ENCODE peak calls at places on chromosomes 2 and 18, in seven cellular contexts. C is AG04450, N is adrenal gland, R is A549, H is testis, Q is hepatocyte, W is upper lobe of left lung. J is an unnamed sample.

GRCh38 chr2:171706152-171706803 is 19.0 kb downstream of the DYNC1I2 start:
- DNase-seq in C (no peak), N (no peak), R (peak), H (no peak), Q (peak), W (no peak), J (no peak)

GRCh38 chr2:27980242-27980641 is 89.7 kb downstream of the BABAM2 start:
- DNase-seq in C (no peak), N (no peak), R (no peak), H (no peak), Q (no peak), W (no peak), J (no peak)

GRCh38 chr2:126886201-126886905 is 12.3 kb upstream of the TEX51 start:
- DNase-seq in C (peak), N (peak), R (peak), H (peak), Q (peak), W (peak), J (no peak)

GRCh38 chr18:48581206-48581605 is 42.4 kb downstream of the CTIF start:
- DNase-seq in C (no peak), N (no peak), R (no peak), H (no peak), Q (no peak), W (no peak), J (no peak)

GRCh38 chr2:128381001-128381938 is 62.6 kb upstream of the HS6ST1 start:
- DNase-seq in C (no peak), N (peak), R (no peak), H (peak), Q (no peak), W (peak), J (peak)

GRCh38 chr2:180184506-180184905 is 177.4 kb upstream of the CWC22 start:
- DNase-seq in C (no peak), N (no peak), R (no peak), H (no peak), Q (no peak), W (no peak), J (no peak)

GRCh38 chr18:14086459-14087231 is 45.6 kb downstream of the ZNF519 start:
- DNase-seq in C (no peak), N (peak), R (peak), H (peak), Q (peak), W (no peak), J (peak)

GRCh38 chr2:75558132-75558530 is 2.6 kb downstream of the EVA1A start:
- DNase-seq in C (no peak), N (no peak), R (no peak), H (no peak), Q (no peak), W (no peak), J (no peak)

GRCh38 chr2:212595036-212595654 is 56.5 kb upstream of the ERBB4 start:
- DNase-seq in C (no peak), N (no peak), R (peak), H (no peak), Q (no peak), W (no peak), J (no peak)

GRCh38 chr18:24964213-24964612 is 387.8 kb downstream of the ZNF521 start:
- DNase-seq in C (no peak), N (no peak), R (no peak), H (no peak), Q (no peak), W (no peak), J (no peak)

GRCh38 chr18:56003651-56004050 is 415.7 kb upstream of the TCF4 start:
- DNase-seq in C (no peak), N (no peak), R (no peak), H (no peak), Q (no peak), W (no peak), J (no peak)

GRCh38 chr18:28003451-28003850 is 173.5 kb downstream of the CDH2 start:
- DNase-seq in C (peak), N (no peak), R (no peak), H (no peak), Q (no peak), W (no peak), J (no peak)

GRCh38 chr2:25920326-25920725 is 42.0 kb upstream of the ASXL2 start:
- DNase-seq in C (peak), N (no peak), R (no peak), H (no peak), Q (no peak), W (no peak), J (no peak)

GRCh38 chr2:65416945-65417344 is 15.5 kb downstream of the SPRED2 start:
- DNase-seq in C (no peak), N (no peak), R (no peak), H (no peak), Q (no peak), W (no peak), J (no peak)

GRCh38 chr2:238277695-238278094 is 10.7 kb downstream of the PER2 start:
- DNase-seq in C (no peak), N (no peak), R (no peak), H (no peak), Q (no peak), W (no peak), J (no peak)

GRCh38 chr2:134866498-134867099 is 28.2 kb downstream of the ACMSD start:
- DNase-seq in C (peak), N (no peak), R (no peak), H (no peak), Q (no peak), W (no peak), J (no peak)

GRCh38 chr2:5696741-5697521 is 4.7 kb downstream of the SOX11 start:
- DNase-seq in C (no peak), N (no peak), R (no peak), H (no peak), Q (peak), W (no peak), J (peak)

GRCh38 chr2:70939001-70939846 is 3.5 kb downstream of the ATP6V1B1 start:
- DNase-seq in C (no peak), N (no peak), R (no peak), H (no peak), Q (peak), W (no peak), J (peak)

GRCh38 chr2:85222792-85223191 is 89.6 kb downstream of the TCF7L1 start:
- DNase-seq in C (no peak), N (no peak), R (no peak), H (no peak), Q (no peak), W (no peak), J (no peak)

GRCh38 chr2:18169121-18169786 is 290.8 kb downstream of the KCNS3 start:
- DNase-seq in C (no peak), N (no peak), R (no peak), H (no peak), Q (no peak), W (no peak), J (no peak)

GRCh38 chr2:10333247-10333613 is 30.5 kb downstream of the HPCAL1 start:
- DNase-seq in C (no peak), N (no peak), R (no peak), H (no peak), Q (no peak), W (peak), J (no peak)

GRCh38 chr2:48978131-48978530 is 176.2 kb downstream of the FSHR start:
- DNase-seq in C (no peak), N (no peak), R (no peak), H (no peak), Q (no peak), W (no peak), J (no peak)

GRCh38 chr2:173401716-173402326 is 47.1 kb downstream of the CDCA7 start:
- DNase-seq in C (no peak), N (no peak), R (no peak), H (no peak), Q (no peak), W (no peak), J (no peak)

GRCh38 chr18:73696171-73696570 is 451.5 kb downstream of the FBXO15 start:
- DNase-seq in C (no peak), N (no peak), R (no peak), H (no peak), Q (no peak), W (no peak), J (no peak)

GRCh38 chr2:119338826-119339561 is 27.6 kb downstream of the C2orf76 start:
- DNase-seq in C (no peak), N (no peak), R (no peak), H (no peak), Q (no peak), W (peak), J (no peak)

GRCh38 chr2:64565949-64566705 is 42.0 kb downstream of the AFTPH start:
- DNase-seq in C (no peak), N (no peak), R (no peak), H (no peak), Q (no peak), W (no peak), J (no peak)

GRCh38 chr2:112924855-112925254 is 13.9 kb downstream of the IL37 start:
- DNase-seq in C (no peak), N (no peak), R (no peak), H (no peak), Q (peak), W (peak), J (no peak)

GRCh38 chr18:2108581-2108980 is 462.7 kb downstream of the METTL4 start:
- DNase-seq in C (no peak), N (no peak), R (no peak), H (no peak), Q (no peak), W (no peak), J (no peak)

GRCh38 chr2:122077771-122078170 is 322.3 kb downstream of the TSN start:
- DNase-seq in C (no peak), N (no peak), R (no peak), H (no peak), Q (no peak), W (no peak), J (peak)

GRCh38 chr2:6968319-6969100 is 51.3 kb downstream of the RNF144A start:
- DNase-seq in C (no peak), N (no peak), R (no peak), H (no peak), Q (no peak), W (no peak), J (peak)

DNA sequence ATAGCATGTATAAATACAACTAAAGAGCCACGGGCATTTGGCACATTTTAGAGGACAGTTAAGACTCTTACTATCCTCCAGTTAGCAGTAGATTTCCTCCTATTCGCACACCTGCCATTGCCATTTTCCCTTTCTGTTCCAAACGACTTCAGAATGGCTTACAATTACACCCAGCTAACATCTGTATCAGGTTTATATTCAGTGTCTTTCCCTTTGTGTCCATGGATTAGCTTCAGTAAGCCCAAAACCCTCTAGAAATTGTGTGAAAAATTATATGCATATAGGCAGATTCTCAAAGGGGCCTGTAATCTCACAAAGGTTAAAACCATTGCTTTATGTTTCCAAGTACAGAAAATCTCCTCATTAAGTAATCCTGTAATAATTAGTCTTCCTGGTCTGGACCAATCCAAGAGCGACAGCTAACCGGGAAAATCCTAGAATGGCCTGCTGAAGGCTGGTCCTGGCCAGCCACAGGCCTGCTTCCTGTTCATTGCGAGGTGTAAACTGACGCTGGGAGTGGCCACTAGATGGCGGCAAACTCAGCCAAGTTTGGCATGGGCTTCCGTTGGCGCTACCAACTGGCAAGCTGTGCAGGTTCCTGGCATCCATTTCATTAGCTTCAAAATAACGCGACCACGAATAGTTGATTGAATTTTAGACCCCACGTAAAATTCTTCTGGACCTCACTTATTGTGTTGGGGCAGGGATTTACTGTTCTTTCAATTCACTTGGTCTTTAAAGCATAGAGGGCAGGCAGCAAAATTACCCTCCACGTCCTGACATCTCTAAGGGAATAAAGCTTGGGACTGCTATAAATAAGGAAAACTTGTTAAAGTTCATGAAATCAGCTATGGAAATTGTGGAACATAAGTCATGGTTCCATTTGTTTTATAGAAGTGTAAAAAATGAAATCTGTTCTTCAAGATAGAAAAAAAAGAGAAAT is 17.1 kb downstream of the ARHGAP25 start:
- DNase-seq in C (peak), N (peak), R (peak), H (peak), Q (peak), W (peak), J (peak)
- TF ChIP-seq CTCF in C (peak), N (peak), R (peak), H (peak), Q (peak), W (peak), J (peak)

DNA sequence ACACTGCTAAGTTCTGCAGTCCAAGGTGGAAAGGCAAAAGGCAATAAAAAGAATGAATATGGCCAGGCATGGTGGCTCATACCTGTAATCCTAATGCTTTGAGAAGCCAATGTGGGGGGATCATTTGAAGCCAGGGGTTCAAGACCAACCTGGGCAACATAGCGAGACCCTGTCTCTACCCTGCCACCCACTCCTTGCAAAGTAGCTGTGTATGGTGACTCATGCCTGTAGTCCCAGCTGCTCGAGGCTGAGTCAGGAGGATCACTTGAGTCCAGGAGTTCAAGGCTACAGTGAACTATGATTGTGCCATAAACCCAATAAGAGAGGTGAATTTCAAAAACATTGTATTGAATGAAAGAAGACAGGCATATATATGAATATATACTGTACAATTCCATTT is 2.4 kb downstream of the MYL12B start:
- DNase-seq in C (no peak), N (peak), R (no peak), H (no peak), Q (peak), W (no peak), J (no peak)
- H3K4me3 ChIP-seq in C (peak), N (peak), R (peak), H (no peak), Q (peak), W (no peak), J (no peak)

GRCh38 chr2:3628241-3628679 is 29.7 kb upstream of the ALLC start:
- DNase-seq in C (no peak), N (no peak), R (no peak), H (peak), Q (no peak), W (no peak), J (peak)

GRCh38 chr2:3625186-3625585 is 30.3 kb downstream of the COLEC11 start:
- DNase-seq in C (no peak), N (no peak), R (no peak), H (peak), Q (no peak), W (no peak), J (peak)

GRCh38 chr2:3626817-3627499 is 31.0 kb upstream of the ALLC start:
- DNase-seq in C (no peak), N (no peak), R (no peak), H (peak), Q (no peak), W (peak), J (no peak)

GRCh38 chr2:3627500-3628100 is 30.4 kb upstream of the ALLC start:
- DNase-seq in C (no peak), N (no peak), R (no peak), H (peak), Q (no peak), W (no peak), J (no peak)

DNA sequence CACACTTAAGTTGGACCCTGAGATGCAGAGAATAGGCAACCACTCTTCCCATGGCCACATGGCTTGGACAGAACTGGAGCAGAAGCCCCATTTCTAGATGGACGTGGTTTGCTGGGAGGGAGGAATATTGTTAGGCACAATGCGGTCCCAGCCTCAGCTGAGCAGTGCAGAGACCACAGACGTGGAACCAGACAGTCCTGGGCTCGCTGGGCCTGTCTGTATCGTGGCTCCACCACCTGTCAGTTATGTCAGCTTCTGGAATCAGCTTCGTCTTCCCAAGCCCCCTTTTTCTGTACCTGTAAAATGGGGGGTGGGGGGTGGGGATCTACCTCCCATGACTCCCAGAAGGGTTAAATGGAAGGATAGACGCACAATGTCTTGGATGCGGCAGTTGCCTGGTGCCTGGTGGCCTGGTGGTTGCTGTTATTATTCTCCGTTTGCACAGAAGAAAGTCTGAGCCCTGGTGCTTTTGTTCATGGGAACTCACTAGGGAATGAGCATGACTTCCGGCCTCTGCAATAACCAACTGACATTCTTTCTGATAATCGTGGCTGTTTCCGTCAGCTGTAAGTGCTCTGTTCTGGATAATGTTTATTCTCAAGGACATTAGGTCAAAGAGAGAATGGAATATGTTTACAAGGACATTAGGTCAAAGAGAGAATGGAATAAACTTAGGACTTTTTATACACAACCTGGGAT is 31.4 kb downstream of the COLEC11 start:
- DNase-seq in C (peak), N (no peak), R (no peak), H (peak), Q (no peak), W (peak), J (no peak)
- H3K27ac ChIP-seq in C (peak), N (peak), R (no peak), H (no peak), Q (peak), W (peak), J (no peak)

GRCh38 chr18:79607361-79607930 is 72.2 kb upstream of the CTDP1 start:
- DNase-seq in C (no peak), N (peak), R (no peak), H (no peak), Q (no peak), W (no peak), J (peak)
- TF ChIP-seq CTCF in C (no peak), N (no peak), R (no peak), H (no peak), Q (no peak), W (no peak), J (no peak)

GRCh38 chr2:201182650-201183372 is at the start of gene CASP10:
- DNase-seq in C (no peak), N (no peak), R (peak), H (no peak), Q (peak), W (peak), J (no peak)
- H3K4me3 ChIP-seq in C (peak), N (peak), R (peak), H (peak), Q (peak), W (peak), J (no peak)